ENCODE peak calls at places on chromosomes 16 and 17, in five cellular contexts. M is CD4-positive, CD25-positive, alpha-beta regulatory T cell; E is transverse colon; Q is K562; Z is heart right ventricle. W is an unnamed sample.

GRCh38 chr16:85441189-85441889 is 171.8 kb upstream of the GSE1 start:
- DNase-seq in E (no peak), Z (no peak), Q (peak), M (no peak), W (no peak)

GRCh38 chr17:73308017-73308823 is 3.6 kb downstream of the CDC42EP4 start:
- DNase-seq in M (no peak), Z (peak), E (peak), Q (peak), W (peak)

GRCh38 chr16:72992142-72992601 is 55.8 kb downstream of the ZFHX3 start:
- DNase-seq in Q (no peak), E (no peak), M (no peak), Z (no peak), W (no peak)

GRCh38 chr17:17205368-17206148 is 575 bp downstream of the PLD6 start:
- DNase-seq in Q (peak), Z (peak), M (peak), E (peak), W (peak)

GRCh38 chr17:72693147-72693878 is 399.2 kb downstream of the SLC39A11 start:
- DNase-seq in Z (no peak), M (no peak), E (no peak), Q (no peak), W (no peak)

GRCh38 chr17:69227536-69227935 is 1.1 kb downstream of the ABCA10 start:
- DNase-seq in Z (no peak), Q (no peak), M (no peak), E (no peak), W (no peak)

GRCh38 chr17:19011581-19011980 is 7.0 kb upstream of the FAM83G start:
- DNase-seq in Z (no peak), M (no peak), E (no peak), Q (no peak), W (no peak)

GRCh38 chr16:75288596-75289120 is 37.2 kb upstream of the BCAR1 start:
- DNase-seq in E (no peak), Q (no peak), Z (no peak), M (peak), W (no peak)

GRCh38 chr17:57570740-57571344 is 174.3 kb downstream of the CCDC182 start:
- DNase-seq in Q (no peak), M (no peak), Z (no peak), E (no peak), W (no peak)

GRCh38 chr17:19672009-19672837 is 23.7 kb downstream of the ALDH3A2 start:
- DNase-seq in M (no peak), Q (no peak), Z (peak), E (peak), W (no peak)

GRCh38 chr17:76567634-76568432 is 17.8 kb downstream of the ST6GALNAC2 start:
- DNase-seq in E (no peak), Q (peak), M (no peak), Z (no peak), W (no peak)

GRCh38 chr17:73546121-73546520 is 98.1 kb downstream of the SDK2 start:
- DNase-seq in E (no peak), M (no peak), Q (no peak), Z (no peak), W (no peak)

GRCh38 chr17:31321481-31321880 is at the start of gene EVI2A:
- DNase-seq in Q (peak), E (peak), M (peak), Z (peak), W (peak)

GRCh38 chr16:19765860-19766553 is 47.9 kb downstream of the IQCK start:
- DNase-seq in E (peak), M (no peak), Z (peak), Q (no peak), W (no peak)

GRCh38 chr16:3673201-3673600 is 18.7 kb downstream of the DNASE1 start:
- DNase-seq in Z (no peak), E (no peak), Q (no peak), M (no peak), W (no peak)

GRCh38 chr16:85759631-85760419 is 8.9 kb upstream of the C16orf74 start:
- DNase-seq in E (peak), Z (no peak), M (peak), Q (peak), W (no peak)

GRCh38 chr17:64504769-64505319 is 1.2 kb downstream of the DDX5 start:
- DNase-seq in M (no peak), E (no peak), Q (peak), Z (peak), W (no peak)

GRCh38 chr16:2707368-2708289 is 12.4 kb downstream of the PRSS27 start:
- DNase-seq in M (no peak), Z (no peak), Q (no peak), E (no peak), W (no peak)

GRCh38 chr17:76735586-76736348 is 1.4 kb downstream of the SRSF2 start:
- DNase-seq in Z (no peak), E (no peak), Q (peak), M (no peak), W (no peak)

GRCh38 chr17:19940722-19941464 is 36.7 kb downstream of the AKAP10 start:
- DNase-seq in Q (no peak), Z (no peak), M (no peak), E (no peak), W (peak)

GRCh38 chr17:7656958-7657715 is 6.4 kb downstream of the ATP1B2 start:
- DNase-seq in E (peak), Z (peak), Q (no peak), M (no peak), W (no peak)

GRCh38 chr17:70137451-70138230 is 31.7 kb upstream of the KCNJ2 start:
- DNase-seq in Q (no peak), Z (peak), E (peak), M (peak), W (peak)

DNA sequence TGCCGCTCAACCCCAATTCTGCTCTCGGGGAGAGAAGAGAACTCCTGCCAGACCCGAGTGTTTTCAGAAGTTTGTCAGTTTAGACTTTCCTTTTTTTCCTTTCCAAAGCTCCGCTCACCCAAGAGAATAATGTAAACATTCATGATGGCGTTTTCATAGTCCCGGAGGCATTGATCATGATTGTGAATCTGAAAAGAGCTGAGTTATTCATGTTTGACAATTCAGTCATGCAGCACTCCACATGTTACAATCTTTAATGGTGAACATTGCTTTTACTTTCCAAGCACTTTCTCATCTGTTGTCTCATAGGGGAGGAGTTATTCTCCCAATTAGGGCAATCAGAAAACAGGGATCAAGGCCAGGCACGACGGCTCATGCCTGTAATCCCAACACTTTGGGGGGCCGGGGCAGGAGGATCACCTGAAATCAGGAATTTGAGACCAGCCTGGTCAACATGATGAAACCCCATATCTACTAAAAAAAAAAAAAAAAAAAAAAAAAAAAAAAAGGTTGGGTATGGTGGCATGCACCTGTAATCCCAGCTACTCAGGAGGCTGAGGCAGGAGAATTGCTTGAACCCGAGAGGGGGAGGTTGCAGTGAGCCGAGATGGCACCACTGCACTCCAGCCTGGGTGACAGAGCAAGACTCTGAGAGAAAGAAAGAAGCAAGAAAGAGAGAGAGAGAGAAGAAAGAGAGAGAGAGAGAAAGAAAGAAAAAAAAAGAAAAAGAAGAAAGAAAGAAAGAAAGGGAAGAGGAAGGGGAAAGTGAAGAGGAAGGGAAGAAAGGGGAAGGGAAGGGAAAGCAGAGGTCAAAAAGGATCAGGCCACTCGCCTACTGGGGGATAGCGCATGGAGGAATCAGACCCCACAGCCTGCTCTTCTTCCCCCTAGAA is 70.0 kb upstream of the TNRC6C start:
- DNase-seq in M (no peak), E (no peak), Q (no peak), Z (no peak), W (no peak)
- H3K27ac ChIP-seq in M (peak), E (peak), Q (no peak), Z (no peak), W (no peak)

GRCh38 chr16:82629441-82630027 is 2.8 kb downstream of the CDH13 start:
- DNase-seq in Q (no peak), M (no peak), E (no peak), Z (no peak), W (peak)

GRCh38 chr16:82625066-82625968 is 1.5 kb upstream of the CDH13 start:
- DNase-seq in E (no peak), Q (no peak), M (no peak), Z (peak), W (no peak)

GRCh38 chr16:82630219-82630618 is 3.5 kb downstream of the CDH13 start:
- DNase-seq in M (no peak), Z (no peak), Q (no peak), E (no peak), W (no peak)

GRCh38 chr16:82628741-82629140 is 2.0 kb downstream of the CDH13 start:
- DNase-seq in M (no peak), Z (no peak), Q (no peak), E (no peak), W (no peak)

DNA sequence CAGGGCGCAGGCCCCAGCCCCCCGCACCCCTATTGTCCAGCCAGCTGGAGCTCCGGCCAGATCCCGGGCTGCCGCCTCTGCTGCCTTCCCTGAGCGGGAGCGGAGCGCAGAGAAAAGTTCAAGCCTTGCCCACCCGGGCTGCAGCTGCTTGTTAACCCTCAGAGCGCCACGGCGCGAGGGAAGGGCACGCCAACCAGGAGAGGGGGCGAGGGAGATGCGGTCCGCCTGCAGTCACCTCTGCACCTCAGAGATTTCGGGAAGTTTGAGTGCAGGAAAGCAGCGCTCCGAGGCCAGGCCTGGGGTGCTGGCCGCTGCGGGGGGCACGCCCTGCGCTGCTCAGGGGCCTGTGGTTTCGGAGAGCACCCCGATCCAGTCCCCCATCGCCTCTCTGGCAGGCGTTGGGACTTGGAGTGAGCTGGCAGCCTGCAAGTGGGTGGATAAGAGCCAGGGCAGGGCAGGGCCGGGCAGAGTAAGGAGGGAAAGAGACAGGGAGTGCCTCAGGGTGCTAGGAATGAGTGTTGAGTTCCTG is 1.1 kb downstream of the CDH13 start:
- DNase-seq in E (peak), Q (no peak), M (no peak), Z (peak), W (peak)
- H3K27ac ChIP-seq in E (peak), Q (no peak), M (no peak), Z (peak), W (peak)

GRCh38 chr17:82716383-82717181 is at the start of gene FN3KRP:
- DNase-seq in Q (peak), M (peak), E (peak), Z (peak), W (peak)
- H3K27ac ChIP-seq in Q (peak), M (peak), E (peak), Z (no peak), W (peak)

DNA sequence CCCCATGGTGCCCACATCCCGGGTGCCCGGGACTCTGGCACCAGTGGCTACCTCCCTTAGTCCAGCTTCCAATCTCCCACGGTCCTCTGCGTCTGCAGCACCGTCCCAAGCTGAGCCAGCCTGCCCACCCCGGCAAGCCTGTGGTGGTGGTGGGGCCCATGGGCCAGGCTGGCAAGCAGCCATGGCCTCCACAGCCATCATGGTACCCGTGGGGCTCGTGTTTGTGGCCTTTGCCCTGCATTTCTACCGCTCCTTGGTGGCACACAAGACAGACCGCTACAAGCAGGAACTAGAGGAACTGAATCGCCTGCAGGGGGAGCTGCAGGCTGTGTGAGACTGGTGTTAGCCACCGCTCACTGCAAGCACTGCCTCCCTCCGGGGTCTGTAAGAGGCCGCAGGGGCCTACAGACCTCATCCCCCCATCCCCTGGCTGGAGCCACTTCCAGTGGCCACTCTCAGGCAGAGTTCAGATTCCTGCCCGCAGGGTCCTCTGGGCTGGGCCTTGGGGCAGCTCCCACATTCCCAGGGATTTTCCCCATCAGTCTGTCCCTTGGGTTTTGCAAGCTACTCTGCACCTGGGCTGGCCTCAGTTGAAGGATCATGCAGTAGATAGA is 3.9 kb upstream of the SETD1A start:
- DNase-seq in Q (peak), M (peak), E (peak), Z (peak), W (peak)
- H3K27ac ChIP-seq in Q (peak), M (no peak), E (peak), Z (no peak), W (no peak)

DNA sequence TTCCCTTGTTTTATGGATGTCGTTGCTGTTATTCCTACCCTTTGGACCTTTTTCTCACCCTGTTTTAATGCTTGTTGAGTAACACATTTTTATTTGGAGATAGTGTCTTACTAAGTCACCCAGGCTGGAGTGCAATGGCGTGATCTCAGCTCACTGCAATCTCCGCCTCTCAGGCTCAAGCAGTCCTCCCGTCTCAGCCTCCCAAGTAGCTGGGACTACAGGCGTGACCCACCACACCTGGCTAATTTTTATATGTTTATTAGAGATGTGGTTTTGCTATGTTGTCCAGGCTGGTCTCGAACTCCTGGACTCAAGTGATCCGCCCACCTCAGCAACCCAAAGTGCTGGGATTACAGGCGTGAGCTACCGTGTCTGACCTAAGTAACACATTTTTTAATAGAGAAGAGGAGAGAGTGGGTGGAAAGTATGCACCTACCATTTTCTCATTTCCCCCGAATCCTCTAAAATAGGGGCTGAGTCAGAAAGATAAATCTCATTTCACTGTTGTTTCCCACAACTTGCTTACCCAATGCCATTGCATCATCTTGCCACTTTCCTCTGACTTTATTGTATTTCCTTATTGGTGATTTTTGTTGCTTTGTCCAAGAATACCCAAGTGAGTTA is 7.0 kb downstream of the DHX40 start:
- DNase-seq in Q (no peak), Z (no peak), M (no peak), E (no peak), W (no peak)
- H3K27ac ChIP-seq in Q (no peak), Z (no peak), M (no peak), E (no peak), W (no peak)

GRCh38 chr16:380837-381787 is 666 bp downstream of the PGAP6 start:
- DNase-seq in Q (peak), E (no peak), Z (no peak), M (no peak), W (no peak)
- H3K27ac ChIP-seq in Q (peak), E (peak), Z (peak), M (peak), W (no peak)

GRCh38 chr16:89738538-89739317 is 17.4 kb downstream of the ZNF276 start:
- DNase-seq in M (no peak), E (no peak), Z (no peak), Q (no peak), W (no peak)
- H3K27ac ChIP-seq in M (no peak), E (no peak), Z (no peak), Q (no peak), W (no peak)

GRCh38 chr17:82003411-82004381 is 19.0 kb downstream of the CENPX start:
- DNase-seq in E (peak), Z (peak), M (no peak), Q (no peak), W (peak)
- H3K27ac ChIP-seq in E (peak), Z (no peak), M (no peak), Q (no peak), W (no peak)